ENCODE peak calls at places on chromosome 20, in eight cellular contexts. Q is epithelial cell of esophagus; D is A172; U is stomach; P is HFF-Myc; C is activated CD4-positive, CD25-positive, alpha-beta regulatory T cell; X is iris pigment epithelial cell; Y is type B pancreatic cell. W is an unnamed sample.

GRCh38 chr20:60022849-60023248 is 64.6 kb downstream of the CDH26 start:
- DNase-seq in Q (no peak), D (no peak), U (no peak), P (no peak), C (no peak), X (no peak), Y (no peak), W (no peak)

GRCh38 chr20:46013826-46014516 is 5.3 kb downstream of the MMP9 start:
- DNase-seq in Q (peak), D (no peak), U (peak), P (no peak), C (peak), X (peak), Y (no peak), W (no peak)

GRCh38 chr20:61435823-61436220 is 183.8 kb downstream of the CDH4 start:
- DNase-seq in Q (no peak), D (no peak), U (no peak), P (no peak), C (no peak), X (no peak), Y (no peak), W (no peak)

GRCh38 chr20:38873050-38873581 is 53.1 kb upstream of the FAM83D start:
- DNase-seq in Q (no peak), D (no peak), U (no peak), P (no peak), C (peak), X (no peak), Y (no peak), W (no peak)

GRCh38 chr20:41905186-41905585 is 287.0 kb upstream of the CHD6 start:
- DNase-seq in Q (no peak), D (no peak), U (no peak), P (no peak), C (no peak), X (no peak), Y (no peak), W (no peak)

GRCh38 chr20:48846516-48847492 is 19.0 kb upstream of the PREX1 start:
- DNase-seq in Q (no peak), D (no peak), U (no peak), P (no peak), C (no peak), X (no peak), Y (no peak), W (no peak)

GRCh38 chr20:5863040-5863811 is 87.1 kb downstream of the TRMT6 start:
- DNase-seq in Q (peak), D (peak), U (no peak), P (peak), C (no peak), X (peak), Y (no peak), W (no peak)

GRCh38 chr20:9574182-9574581 is 59.8 kb downstream of the LAMP5 start:
- DNase-seq in Q (no peak), D (no peak), U (no peak), P (no peak), C (no peak), X (no peak), Y (no peak), W (no peak)

GRCh38 chr20:29079769-29080690 is 2177.4 kb upstream of the DEFB115 start:
- DNase-seq in Q (peak), D (peak), U (no peak), P (no peak), C (no peak), X (no peak), Y (no peak), W (no peak)

GRCh38 chr20:37081717-37082289 is 14.0 kb downstream of the RBL1 start:
- DNase-seq in Q (no peak), D (no peak), U (no peak), P (no peak), C (peak), X (peak), Y (no peak), W (no peak)

GRCh38 chr20:47810116-47810672 is 24.9 kb upstream of the SULF2 start:
- DNase-seq in Q (no peak), D (no peak), U (no peak), P (no peak), C (no peak), X (no peak), Y (no peak), W (no peak)

GRCh38 chr20:34024733-34025351 is 31.1 kb downstream of the RALY start:
- DNase-seq in Q (no peak), D (no peak), U (no peak), P (no peak), C (no peak), X (no peak), Y (no peak), W (peak)

GRCh38 chr20:51654060-51654459 is 111.5 kb upstream of the NFATC2 start:
- DNase-seq in Q (no peak), D (no peak), U (no peak), P (no peak), C (no peak), X (no peak), Y (no peak), W (no peak)

GRCh38 chr20:19260412-19261090 is 48.1 kb downstream of the SLC24A3 start:
- DNase-seq in Q (peak), D (no peak), U (no peak), P (no peak), C (no peak), X (peak), Y (no peak), W (peak)

GRCh38 chr20:50450961-50451752 is 59.0 kb upstream of the PTPN1 start:
- DNase-seq in Q (no peak), D (peak), U (peak), P (no peak), C (no peak), X (peak), Y (no peak), W (peak)

GRCh38 chr20:21665687-21666446 is 39.6 kb upstream of the PAX1 start:
- DNase-seq in Q (peak), D (no peak), U (no peak), P (no peak), C (no peak), X (no peak), Y (no peak), W (no peak)

GRCh38 chr20:15703171-15703911 is 869.9 kb downstream of the KIF16B start:
- DNase-seq in Q (peak), D (peak), U (no peak), P (no peak), C (no peak), X (peak), Y (no peak), W (no peak)

GRCh38 chr20:62353289-62354030 is 13.7 kb downstream of the LAMA5 start:
- DNase-seq in Q (no peak), D (no peak), U (no peak), P (no peak), C (no peak), X (no peak), Y (no peak), W (no peak)

GRCh38 chr20:47501117-47501482 is 587 bp upstream of the NCOA3 start:
- DNase-seq in Q (no peak), D (no peak), U (no peak), P (no peak), C (no peak), X (no peak), Y (no peak), W (no peak)

GRCh38 chr20:61865353-61865752 is 200.3 kb downstream of the TAF4 start:
- DNase-seq in Q (no peak), D (no peak), U (no peak), P (no peak), C (no peak), X (no peak), Y (no peak), W (no peak)

GRCh38 chr20:55213653-55214052 is 738.3 kb downstream of the DOK5 start:
- DNase-seq in Q (no peak), D (no peak), U (no peak), P (no peak), C (no peak), X (no peak), Y (no peak), W (no peak)

GRCh38 chr20:47740225-47741184 is 44.8 kb downstream of the SULF2 start:
- DNase-seq in Q (peak), D (no peak), U (no peak), P (no peak), C (no peak), X (no peak), Y (no peak), W (no peak)

GRCh38 chr20:41746635-41747034 is 128.5 kb upstream of the CHD6 start:
- DNase-seq in Q (no peak), D (no peak), U (no peak), P (no peak), C (no peak), X (no peak), Y (no peak), W (no peak)

GRCh38 chr20:32332614-32333013 is 25.5 kb upstream of the ASXL1 start:
- DNase-seq in Q (peak), D (no peak), U (peak), P (no peak), C (no peak), X (peak), Y (no peak), W (no peak)

GRCh38 chr20:61922411-61922810 is 143.3 kb downstream of the TAF4 start:
- DNase-seq in Q (no peak), D (no peak), U (no peak), P (no peak), C (no peak), X (no peak), Y (no peak), W (no peak)

GRCh38 chr20:4998160-4998651 is 3.1 kb downstream of the SLC23A2 start:
- DNase-seq in Q (no peak), D (no peak), U (no peak), P (no peak), C (no peak), X (no peak), Y (no peak), W (no peak)

GRCh38 chr20:31560094-31560899 is 44.8 kb upstream of the ID1 start:
- DNase-seq in Q (peak), D (peak), U (peak), P (no peak), C (peak), X (peak), Y (peak), W (no peak)

GRCh38 chr20:9260027-9260426 is 191.1 kb downstream of the PLCB4 start:
- DNase-seq in Q (no peak), D (no peak), U (no peak), P (no peak), C (no peak), X (no peak), Y (no peak), W (no peak)

GRCh38 chr20:47792021-47792618 is 6.8 kb upstream of the SULF2 start:
- DNase-seq in Q (peak), D (peak), U (no peak), P (peak), C (no peak), X (peak), Y (no peak), W (no peak)

GRCh38 chr20:3434232-3434631 is 26.8 kb upstream of the DNAAF9 start:
- DNase-seq in Q (no peak), D (no peak), U (no peak), P (no peak), C (no peak), X (no peak), Y (no peak), W (no peak)

GRCh38 chr20:64102647-64103354 is 4.6 kb downstream of the NPBWR2 start:
- DNase-seq in Q (no peak), D (no peak), U (no peak), P (no peak), C (no peak), X (no peak), Y (no peak), W (no peak)

GRCh38 chr20:53438368-53438767 is 155.3 kb downstream of the ZNF217 start:
- DNase-seq in Q (no peak), D (no peak), U (no peak), P (no peak), C (no peak), X (no peak), Y (no peak), W (no peak)

GRCh38 chr20:62938105-62938888 is at the start of gene GID8:
- DNase-seq in Q (peak), D (no peak), U (peak), P (no peak), C (no peak), X (peak), Y (no peak), W (no peak)

GRCh38 chr20:47720636-47721427 is 64.4 kb downstream of the SULF2 start:
- DNase-seq in Q (no peak), D (no peak), U (no peak), P (peak), C (no peak), X (peak), Y (no peak), W (peak)

GRCh38 chr20:64053841-64054661 is 4.6 kb upstream of the SOX18 start:
- DNase-seq in Q (no peak), D (peak), U (no peak), P (no peak), C (no peak), X (no peak), Y (no peak), W (no peak)

GRCh38 chr20:17796096-17796563 is 96.4 kb downstream of the BANF2 start:
- DNase-seq in Q (peak), D (no peak), U (peak), P (no peak), C (no peak), X (peak), Y (no peak), W (no peak)

W was measured in SK-N-MC.